ENCODE peak calls at places on chromosomes 3 and 15, in nine cellular contexts. One of them, this sample, is unnamed.

GRCh38 chr3:166696104-166696503 is 684.0 kb downstream of the ZBBX start:
- DNase-seq in AG20443: no peak
- DNase-seq in body of pancreas: no peak
- DNase-seq in GOT3: no peak
- DNase-seq in iPS DF 6.9: no peak
- DNase-seq in T-helper 9 cell: no peak
- DNase-seq in cardiac fibroblast: no peak
- DNase-seq in naive thymus-derived CD4-positive, alpha-beta T cell: no peak
- DNase-seq in activated T-cell treated with anti-CD3 and anti-CD28 coated beads, Interleukin-2, amount 50 U/mL, for 4 hours: no peak
- DNase-seq in this sample: no peak

GRCh38 chr3:162170581-162170980 is 674.0 kb downstream of the OTOL1 start:
- DNase-seq in AG20443: no peak
- DNase-seq in body of pancreas: no peak
- DNase-seq in GOT3: no peak
- DNase-seq in iPS DF 6.9: no peak
- DNase-seq in T-helper 9 cell: no peak
- DNase-seq in cardiac fibroblast: peak; percentile 58
- DNase-seq in naive thymus-derived CD4-positive, alpha-beta T cell: no peak
- DNase-seq in activated T-cell treated with anti-CD3 and anti-CD28 coated beads, Interleukin-2, amount 50 U/mL, for 4 hours: no peak
- DNase-seq in this sample: no peak

GRCh38 chr3:15384510-15385237 is 42.7 kb downstream of the METTL6 start:
- DNase-seq in AG20443: peak; percentile 49
- DNase-seq in body of pancreas: no peak
- DNase-seq in GOT3: no peak
- DNase-seq in iPS DF 6.9: no peak
- DNase-seq in T-helper 9 cell: no peak
- DNase-seq in cardiac fibroblast: peak; percentile 12
- DNase-seq in naive thymus-derived CD4-positive, alpha-beta T cell: no peak
- DNase-seq in activated T-cell treated with anti-CD3 and anti-CD28 coated beads, Interleukin-2, amount 50 U/mL, for 4 hours: no peak
- DNase-seq in this sample: no peak

GRCh38 chr15:68234060-68234459 is 4.5 kb upstream of the CLN6 start:
- DNase-seq in AG20443: no peak
- DNase-seq in body of pancreas: no peak
- DNase-seq in GOT3: no peak
- DNase-seq in iPS DF 6.9: no peak
- DNase-seq in T-helper 9 cell: no peak
- DNase-seq in cardiac fibroblast: no peak
- DNase-seq in naive thymus-derived CD4-positive, alpha-beta T cell: no peak
- DNase-seq in activated T-cell treated with anti-CD3 and anti-CD28 coated beads, Interleukin-2, amount 50 U/mL, for 4 hours: no peak
- DNase-seq in this sample: no peak

GRCh38 chr3:74883690-74884089 is 269.2 kb upstream of the CNTN3 start:
- DNase-seq in AG20443: peak; percentile 55
- DNase-seq in body of pancreas: peak; percentile 19
- DNase-seq in GOT3: no peak
- DNase-seq in iPS DF 6.9: peak; percentile 16
- DNase-seq in T-helper 9 cell: no peak
- DNase-seq in cardiac fibroblast: peak; percentile 30
- DNase-seq in naive thymus-derived CD4-positive, alpha-beta T cell: no peak
- DNase-seq in activated T-cell treated with anti-CD3 and anti-CD28 coated beads, Interleukin-2, amount 50 U/mL, for 4 hours: no peak
- DNase-seq in this sample: no peak

GRCh38 chr3:107370902-107371301 is 6.3 kb upstream of the CCDC54 start:
- DNase-seq in AG20443: no peak
- DNase-seq in body of pancreas: no peak
- DNase-seq in GOT3: no peak
- DNase-seq in iPS DF 6.9: no peak
- DNase-seq in T-helper 9 cell: no peak
- DNase-seq in cardiac fibroblast: no peak
- DNase-seq in naive thymus-derived CD4-positive, alpha-beta T cell: no peak
- DNase-seq in activated T-cell treated with anti-CD3 and anti-CD28 coated beads, Interleukin-2, amount 50 U/mL, for 4 hours: no peak
- DNase-seq in this sample: no peak

GRCh38 chr3:132242095-132242494 is 75.1 kb upstream of the ACP3 start:
- DNase-seq in AG20443: no peak
- DNase-seq in body of pancreas: no peak
- DNase-seq in GOT3: no peak
- DNase-seq in iPS DF 6.9: no peak
- DNase-seq in T-helper 9 cell: no peak
- DNase-seq in cardiac fibroblast: no peak
- DNase-seq in naive thymus-derived CD4-positive, alpha-beta T cell: no peak
- DNase-seq in activated T-cell treated with anti-CD3 and anti-CD28 coated beads, Interleukin-2, amount 50 U/mL, for 4 hours: no peak
- DNase-seq in this sample: no peak

GRCh38 chr3:148873928-148874326 is 8.8 kb downstream of the CPA3 start:
- DNase-seq in AG20443: no peak
- DNase-seq in body of pancreas: peak; percentile 51
- DNase-seq in GOT3: no peak
- DNase-seq in iPS DF 6.9: no peak
- DNase-seq in T-helper 9 cell: no peak
- DNase-seq in cardiac fibroblast: no peak
- DNase-seq in naive thymus-derived CD4-positive, alpha-beta T cell: no peak
- DNase-seq in activated T-cell treated with anti-CD3 and anti-CD28 coated beads, Interleukin-2, amount 50 U/mL, for 4 hours: no peak
- DNase-seq in this sample: no peak

GRCh38 chr3:111751961-111752360 is 107.1 kb upstream of the PHLDB2 start:
- DNase-seq in AG20443: peak; percentile 62
- DNase-seq in body of pancreas: no peak
- DNase-seq in GOT3: no peak
- DNase-seq in iPS DF 6.9: no peak
- DNase-seq in T-helper 9 cell: no peak
- DNase-seq in cardiac fibroblast: peak; percentile 53
- DNase-seq in naive thymus-derived CD4-positive, alpha-beta T cell: no peak
- DNase-seq in activated T-cell treated with anti-CD3 and anti-CD28 coated beads, Interleukin-2, amount 50 U/mL, for 4 hours: no peak
- DNase-seq in this sample: no peak

GRCh38 chr15:64146041-64146440 is 5.5 kb upstream of the SNX22 start:
- DNase-seq in AG20443: no peak
- DNase-seq in body of pancreas: no peak
- DNase-seq in GOT3: no peak
- DNase-seq in iPS DF 6.9: no peak
- DNase-seq in T-helper 9 cell: no peak
- DNase-seq in cardiac fibroblast: no peak
- DNase-seq in naive thymus-derived CD4-positive, alpha-beta T cell: no peak
- DNase-seq in activated T-cell treated with anti-CD3 and anti-CD28 coated beads, Interleukin-2, amount 50 U/mL, for 4 hours: no peak
- DNase-seq in this sample: no peak

GRCh38 chr15:76012021-76012551 is at the start of gene NRG4:
- DNase-seq in AG20443: no peak
- DNase-seq in body of pancreas: peak; percentile 76
- DNase-seq in GOT3: no peak
- DNase-seq in iPS DF 6.9: no peak
- DNase-seq in T-helper 9 cell: no peak
- DNase-seq in cardiac fibroblast: peak; percentile 2
- DNase-seq in naive thymus-derived CD4-positive, alpha-beta T cell: no peak
- DNase-seq in activated T-cell treated with anti-CD3 and anti-CD28 coated beads, Interleukin-2, amount 50 U/mL, for 4 hours: no peak
- DNase-seq in this sample: no peak

GRCh38 chr3:19216669-19217337 is 68.5 kb downstream of the KCNH8 start:
- DNase-seq in AG20443: no peak
- DNase-seq in body of pancreas: peak; percentile 77
- DNase-seq in GOT3: no peak
- DNase-seq in iPS DF 6.9: no peak
- DNase-seq in T-helper 9 cell: no peak
- DNase-seq in cardiac fibroblast: no peak
- DNase-seq in naive thymus-derived CD4-positive, alpha-beta T cell: no peak
- DNase-seq in activated T-cell treated with anti-CD3 and anti-CD28 coated beads, Interleukin-2, amount 50 U/mL, for 4 hours: no peak
- DNase-seq in this sample: no peak

GRCh38 chr3:149653564-149653963 is 4.3 kb downstream of the WWTR1 start:
- DNase-seq in AG20443: no peak
- DNase-seq in body of pancreas: no peak
- DNase-seq in GOT3: no peak
- DNase-seq in iPS DF 6.9: no peak
- DNase-seq in T-helper 9 cell: no peak
- DNase-seq in cardiac fibroblast: no peak
- DNase-seq in naive thymus-derived CD4-positive, alpha-beta T cell: no peak
- DNase-seq in activated T-cell treated with anti-CD3 and anti-CD28 coated beads, Interleukin-2, amount 50 U/mL, for 4 hours: no peak
- DNase-seq in this sample: no peak

GRCh38 chr15:97521894-97522293 is 438.6 kb upstream of the ARRDC4 start:
- DNase-seq in AG20443: no peak
- DNase-seq in body of pancreas: peak; percentile 39
- DNase-seq in GOT3: no peak
- DNase-seq in iPS DF 6.9: no peak
- DNase-seq in T-helper 9 cell: no peak
- DNase-seq in cardiac fibroblast: peak; percentile 13
- DNase-seq in naive thymus-derived CD4-positive, alpha-beta T cell: no peak
- DNase-seq in activated T-cell treated with anti-CD3 and anti-CD28 coated beads, Interleukin-2, amount 50 U/mL, for 4 hours: no peak
- DNase-seq in this sample: no peak

GRCh38 chr3:24137958-24138875 is 193.1 kb downstream of the NR1D2 start:
- DNase-seq in AG20443: no peak
- DNase-seq in body of pancreas: peak; percentile 75
- DNase-seq in GOT3: no peak
- DNase-seq in iPS DF 6.9: no peak
- DNase-seq in T-helper 9 cell: no peak
- DNase-seq in cardiac fibroblast: no peak
- DNase-seq in naive thymus-derived CD4-positive, alpha-beta T cell: no peak
- DNase-seq in activated T-cell treated with anti-CD3 and anti-CD28 coated beads, Interleukin-2, amount 50 U/mL, for 4 hours: no peak
- DNase-seq in this sample: no peak

GRCh38 chr3:10238330-10238995 is 9.8 kb upstream of the TATDN2 start:
- DNase-seq in AG20443: no peak
- DNase-seq in body of pancreas: no peak
- DNase-seq in GOT3: no peak
- DNase-seq in iPS DF 6.9: no peak
- DNase-seq in T-helper 9 cell: no peak
- DNase-seq in cardiac fibroblast: no peak
- DNase-seq in naive thymus-derived CD4-positive, alpha-beta T cell: no peak
- DNase-seq in activated T-cell treated with anti-CD3 and anti-CD28 coated beads, Interleukin-2, amount 50 U/mL, for 4 hours: peak; percentile 23
- DNase-seq in this sample: no peak

GRCh38 chr3:124079912-124080276 is 88.0 kb upstream of the ROPN1 start:
- DNase-seq in AG20443: no peak
- DNase-seq in body of pancreas: no peak
- DNase-seq in GOT3: no peak
- DNase-seq in iPS DF 6.9: no peak
- DNase-seq in T-helper 9 cell: no peak
- DNase-seq in cardiac fibroblast: no peak
- DNase-seq in naive thymus-derived CD4-positive, alpha-beta T cell: no peak
- DNase-seq in activated T-cell treated with anti-CD3 and anti-CD28 coated beads, Interleukin-2, amount 50 U/mL, for 4 hours: no peak
- DNase-seq in this sample: no peak

GRCh38 chr3:64594129-64594528 is 93.7 kb downstream of the ADAMTS9 start:
- DNase-seq in AG20443: no peak
- DNase-seq in body of pancreas: no peak
- DNase-seq in GOT3: no peak
- DNase-seq in iPS DF 6.9: no peak
- DNase-seq in T-helper 9 cell: no peak
- DNase-seq in cardiac fibroblast: no peak
- DNase-seq in naive thymus-derived CD4-positive, alpha-beta T cell: no peak
- DNase-seq in activated T-cell treated with anti-CD3 and anti-CD28 coated beads, Interleukin-2, amount 50 U/mL, for 4 hours: no peak
- DNase-seq in this sample: no peak

GRCh38 chr3:11305509-11305908 is 33.3 kb downstream of the ATG7 start:
- DNase-seq in AG20443: no peak
- DNase-seq in body of pancreas: no peak
- DNase-seq in GOT3: no peak
- DNase-seq in iPS DF 6.9: no peak
- DNase-seq in T-helper 9 cell: no peak
- DNase-seq in cardiac fibroblast: peak; percentile 44
- DNase-seq in naive thymus-derived CD4-positive, alpha-beta T cell: no peak
- DNase-seq in activated T-cell treated with anti-CD3 and anti-CD28 coated beads, Interleukin-2, amount 50 U/mL, for 4 hours: no peak
- DNase-seq in this sample: no peak

GRCh38 chr3:184117649-184118048 is 17.5 kb upstream of the EIF2B5 start:
- DNase-seq in AG20443: no peak
- DNase-seq in body of pancreas: no peak
- DNase-seq in GOT3: no peak
- DNase-seq in iPS DF 6.9: no peak
- DNase-seq in T-helper 9 cell: no peak
- DNase-seq in cardiac fibroblast: no peak
- DNase-seq in naive thymus-derived CD4-positive, alpha-beta T cell: no peak
- DNase-seq in activated T-cell treated with anti-CD3 and anti-CD28 coated beads, Interleukin-2, amount 50 U/mL, for 4 hours: no peak
- DNase-seq in this sample: no peak

GRCh38 chr15:35329521-35329921 is 216.4 kb downstream of the DPH6 start:
- DNase-seq in AG20443: no peak
- DNase-seq in body of pancreas: no peak
- DNase-seq in GOT3: no peak
- DNase-seq in iPS DF 6.9: no peak
- DNase-seq in T-helper 9 cell: no peak
- DNase-seq in cardiac fibroblast: no peak
- DNase-seq in naive thymus-derived CD4-positive, alpha-beta T cell: no peak
- DNase-seq in activated T-cell treated with anti-CD3 and anti-CD28 coated beads, Interleukin-2, amount 50 U/mL, for 4 hours: no peak
- DNase-seq in this sample: no peak

GRCh38 chr3:13163848-13164382 is 90.7 kb upstream of the IQSEC1 start:
- DNase-seq in AG20443: no peak
- DNase-seq in body of pancreas: no peak
- DNase-seq in GOT3: no peak
- DNase-seq in iPS DF 6.9: no peak
- DNase-seq in T-helper 9 cell: no peak
- DNase-seq in cardiac fibroblast: no peak
- DNase-seq in naive thymus-derived CD4-positive, alpha-beta T cell: no peak
- DNase-seq in activated T-cell treated with anti-CD3 and anti-CD28 coated beads, Interleukin-2, amount 50 U/mL, for 4 hours: no peak
- DNase-seq in this sample: no peak

GRCh38 chr3:89116486-89116885 is 9.1 kb downstream of the EPHA3 start:
- DNase-seq in AG20443: no peak
- DNase-seq in body of pancreas: no peak
- DNase-seq in GOT3: no peak
- DNase-seq in iPS DF 6.9: no peak
- DNase-seq in T-helper 9 cell: no peak
- DNase-seq in cardiac fibroblast: no peak
- DNase-seq in naive thymus-derived CD4-positive, alpha-beta T cell: no peak
- DNase-seq in activated T-cell treated with anti-CD3 and anti-CD28 coated beads, Interleukin-2, amount 50 U/mL, for 4 hours: no peak
- DNase-seq in this sample: no peak

GRCh38 chr3:171967932-171968678 is 71.3 kb upstream of the FNDC3B start:
- DNase-seq in AG20443: peak; percentile 20
- DNase-seq in body of pancreas: no peak
- DNase-seq in GOT3: no peak
- DNase-seq in iPS DF 6.9: no peak
- DNase-seq in T-helper 9 cell: no peak
- DNase-seq in cardiac fibroblast: peak; percentile 84
- DNase-seq in naive thymus-derived CD4-positive, alpha-beta T cell: no peak
- DNase-seq in activated T-cell treated with anti-CD3 and anti-CD28 coated beads, Interleukin-2, amount 50 U/mL, for 4 hours: no peak
- DNase-seq in this sample: no peak

GRCh38 chr3:57956119-57956832 is 51.9 kb upstream of the FLNB start:
- DNase-seq in AG20443: peak; percentile 35
- DNase-seq in body of pancreas: no peak
- DNase-seq in GOT3: no peak
- DNase-seq in iPS DF 6.9: no peak
- DNase-seq in T-helper 9 cell: no peak
- DNase-seq in cardiac fibroblast: peak; percentile 96
- DNase-seq in naive thymus-derived CD4-positive, alpha-beta T cell: no peak
- DNase-seq in activated T-cell treated with anti-CD3 and anti-CD28 coated beads, Interleukin-2, amount 50 U/mL, for 4 hours: no peak
- DNase-seq in this sample: no peak